ENCODE peak calls at places on chromosome 14, in seven cellular contexts. H is transverse colon, I is iPS DF 6.9, O is psoas muscle, N is suprapubic skin, E is upper lobe of right lung, T is PC-9. R is an unnamed sample.

GRCh38 chr14:90126260-90126659 is 64.5 kb downstream of the KCNK13 start:
- DNase-seq in O (no peak), T (no peak), E (no peak), I (no peak), H (no peak), N (no peak), R (no peak)

GRCh38 chr14:67618617-67619063 is 1.1 kb upstream of the ARG2 start:
- DNase-seq in N (no peak), E (no peak), I (no peak), T (peak; percentile 74), H (no peak), O (no peak), R (no peak)

GRCh38 chr14:104388011-104388521 is 191.5 kb upstream of the C14orf180 start:
- DNase-seq in I (no peak), E (peak; percentile 58), T (no peak), H (no peak), N (peak; percentile 44), O (no peak), R (no peak)

GRCh38 chr14:64213079-64213478 is 81.1 kb downstream of the ESR2 start:
- DNase-seq in E (no peak), H (no peak), N (no peak), T (no peak), I (no peak), O (no peak), R (no peak)

GRCh38 chr14:31070431-31070830 is 44.3 kb upstream of the STRN3 start:
- DNase-seq in H (no peak), N (no peak), T (peak; percentile 48), I (no peak), O (no peak), E (no peak), R (no peak)

GRCh38 chr14:68231832-68232642 is 412.5 kb downstream of the RAD51B start:
- DNase-seq in O (no peak), T (no peak), N (no peak), I (no peak), H (no peak), E (no peak), R (no peak)

GRCh38 chr14:51093371-51094281 is 1.3 kb downstream of the TRIM9 start:
- DNase-seq in I (no peak), O (no peak), N (peak; percentile 67), H (peak; percentile 54), T (no peak), E (no peak), R (peak; percentile 18)

GRCh38 chr14:51442513-51443175 is 202.6 kb downstream of the TMX1 start:
- DNase-seq in O (no peak), N (no peak), E (no peak), H (no peak), I (no peak), T (peak; percentile 90), R (no peak)

GRCh38 chr14:22875003-22875747 is 3.6 kb downstream of the LRP10 start:
- DNase-seq in N (no peak), T (no peak), H (no peak), O (no peak), E (no peak), I (no peak), R (no peak)

GRCh38 chr14:63993992-63994391 is 141.2 kb downstream of the SYNE2 start:
- DNase-seq in I (no peak), H (no peak), N (no peak), O (no peak), T (no peak), E (no peak), R (no peak)

GRCh38 chr14:93044601-93045000 is 71.1 kb downstream of the ITPK1 start:
- DNase-seq in O (no peak), H (no peak), I (no peak), E (peak; percentile 80), N (no peak), T (peak; percentile 67), R (no peak)

DNA sequence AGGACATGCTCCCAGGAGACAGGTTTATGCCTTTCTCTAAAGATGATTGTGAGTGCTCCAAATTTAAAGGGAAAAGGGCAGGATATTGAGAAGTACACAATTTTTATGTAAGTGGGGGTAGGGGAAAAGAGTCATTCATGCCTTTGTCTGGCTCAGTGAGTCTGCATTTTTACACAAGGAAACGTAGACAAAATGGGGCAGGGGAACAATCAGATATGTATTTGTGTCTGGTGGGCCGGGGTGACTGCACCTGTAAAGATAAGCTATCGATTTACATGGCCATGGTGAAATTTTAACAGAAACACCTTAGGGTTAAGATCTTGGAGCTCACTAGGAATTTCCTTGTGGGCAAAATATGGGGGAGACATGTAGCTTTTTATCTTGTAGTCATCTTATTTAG is 123.6 kb downstream of the VRK1 start:
- DNase-seq in E (no peak), O (no peak), N (no peak), H (no peak), T (no peak), I (no peak), R (no peak)
- H3K4me1 ChIP-seq in E (no peaks in the 10 kb centered on the region), O (no peaks in the 10 kb centered on the region), N (no peaks in the 10 kb centered on the region), H (no peaks in the 10 kb centered on the region), T (no peaks in the 10 kb centered on the region), I (peaks cover 4% of the 10 kb centered on the region), R (no peaks in the 10 kb centered on the region)

GRCh38 chr14:24300326-24300980 is 803 bp downstream of the NOP9 start:
- DNase-seq in N (no peak), O (no peak), T (no peak), E (no peak), H (no peak), I (no peak), R (no peak)
- H3K27ac ChIP-seq in N (peak overlapping the region; percentile 88), O (peak overlapping the region; percentile 90), T (peak overlapping the region; percentile 53), E (peak overlapping the region; percentile 89), H (peak overlapping the region; percentile 89), I (no peak overlapping the region), R (peak overlapping the region; percentile 84)

GRCh38 chr14:96090441-96091148 is 51.4 kb downstream of the C14orf132 start:
- DNase-seq in O (peak; percentile 82), H (peak; percentile 34), N (peak; percentile 69), E (no peak), I (no peak), T (no peak), R (no peak)

GRCh38 chr14:96089401-96089800 is 50.2 kb downstream of the C14orf132 start:
- DNase-seq in I (no peak), O (peak; percentile 26), H (no peak), N (peak; percentile 58), T (no peak), E (no peak), R (no peak)

GRCh38 chr14:96091941-96092411 is 52.8 kb downstream of the C14orf132 start:
- DNase-seq in T (no peak), O (no peak), I (no peak), N (peak; percentile 33), E (no peak), H (no peak), R (no peak)

GRCh38 chr14:96092936-96093335 is 53.8 kb downstream of the C14orf132 start:
- DNase-seq in T (peak; percentile 54), N (no peak), E (no peak), H (no peak), O (no peak), I (no peak), R (no peak)

DNA sequence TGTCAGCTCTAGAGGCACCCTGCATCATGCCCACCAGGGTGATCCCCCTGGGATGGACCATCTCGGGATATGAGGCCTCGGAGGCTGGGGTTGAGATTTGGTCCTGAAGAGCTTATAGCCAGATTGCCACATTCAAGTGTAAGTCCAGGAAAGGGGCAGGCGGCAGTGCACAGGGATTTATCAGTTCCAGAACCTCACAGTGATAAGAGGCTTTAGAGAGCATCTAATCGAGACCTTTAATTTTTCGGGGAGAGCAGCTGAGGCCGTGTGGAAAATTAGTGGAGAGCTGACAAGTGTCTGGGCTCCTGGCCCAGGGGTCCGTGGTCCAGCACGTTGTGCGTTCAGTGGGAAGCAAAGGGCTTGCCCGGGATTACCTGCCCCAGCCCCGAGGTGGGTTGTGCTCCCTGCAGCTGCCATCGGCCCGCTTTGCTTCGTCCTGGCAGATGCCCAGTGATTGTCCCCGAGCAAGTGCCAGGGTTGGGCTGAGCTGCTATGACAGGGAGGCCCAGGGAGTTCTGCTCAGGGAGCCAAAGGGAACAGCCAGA is 52.1 kb downstream of the C14orf132 start:
- DNase-seq in H (no peak), N (peak; percentile 57), E (no peak), O (peak; percentile 35), I (no peak), T (no peak), R (no peak)
- H3K4me1 ChIP-seq in H (peaks cover 4% of the 10 kb centered on the region), N (peaks cover 37% of the 10 kb centered on the region), E (no peaks in the 10 kb centered on the region), O (no peaks in the 10 kb centered on the region), I (peaks cover 1% of the 10 kb centered on the region), T (peaks cover 51% of the 10 kb centered on the region), R (peaks cover 6% of the 10 kb centered on the region)

GRCh38 chr14:95480109-95480886 is 36.2 kb downstream of the SYNE3 start:
- DNase-seq in E (no peak), I (no peak), H (peak; percentile 38), N (peak; percentile 89), T (no peak), O (peak; percentile 91), R (no peak)
- H3K27ac ChIP-seq in E (no peak overlapping the region), I (no peak overlapping the region), H (peak overlapping the region; percentile 65), N (peak overlapping the region; percentile 83), T (no peak overlapping the region), O (peak overlapping the region; percentile 9), R (no peak overlapping the region)

DNA sequence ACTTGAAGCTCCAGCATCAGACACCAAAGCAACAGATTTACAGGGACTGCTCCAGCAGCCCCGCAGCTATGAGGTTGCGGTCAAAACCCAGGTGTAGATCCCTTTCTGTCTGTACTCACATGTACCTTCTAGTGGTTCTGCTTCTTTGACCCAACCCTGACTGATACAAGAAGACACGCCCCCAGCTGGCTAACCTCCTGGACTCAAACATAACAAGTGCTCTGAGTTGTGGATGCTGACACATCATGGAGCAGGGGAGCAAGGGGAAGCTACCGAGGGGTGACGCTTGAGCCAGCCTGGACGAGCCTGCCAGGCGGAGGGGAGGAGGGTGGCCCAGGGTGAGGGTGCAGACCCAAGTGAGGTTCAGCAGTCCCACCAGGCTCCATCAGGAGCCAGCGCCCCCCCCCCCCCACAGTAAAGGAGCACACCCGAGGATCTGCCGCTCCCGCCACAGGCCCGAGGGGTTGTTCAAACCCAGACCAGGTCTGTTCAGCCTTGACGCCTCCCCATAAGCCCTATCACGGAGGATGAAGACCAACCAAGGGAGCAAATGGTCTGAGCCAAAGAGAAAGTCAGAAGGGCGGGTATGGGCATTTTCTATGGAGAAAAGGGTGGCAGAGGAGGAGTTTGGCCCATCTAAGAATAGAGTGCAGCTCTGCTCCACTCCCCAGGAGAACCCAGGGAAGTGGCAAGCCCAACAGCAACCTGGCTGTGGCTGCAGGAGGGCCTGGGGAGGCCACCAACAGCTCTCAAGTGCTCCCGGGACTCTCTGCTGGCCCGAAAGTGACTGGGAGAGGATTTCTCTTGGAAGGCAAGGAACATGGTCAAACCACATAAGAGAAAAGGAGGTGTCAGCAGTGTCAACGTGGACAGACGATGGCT is 229.4 kb downstream of the BCL11B start:
- DNase-seq in I (no peak), O (no peak), H (no peak), N (no peak), E (no peak), T (no peak), R (no peak)
- H3K4me1 ChIP-seq in I (no peaks in the 10 kb centered on the region), O (no peaks in the 10 kb centered on the region), H (no peaks in the 10 kb centered on the region), N (peaks cover 13% of the 10 kb centered on the region), E (no peaks in the 10 kb centered on the region), T (no peaks in the 10 kb centered on the region), R (no peaks in the 10 kb centered on the region)

GRCh38 chr14:55121628-55122440 is 7.2 kb upstream of the LGALS3 start:
- DNase-seq in H (no peak), T (peak; percentile 75), I (no peak), O (no peak), E (no peak), N (no peak), R (no peak)
- H3K27ac ChIP-seq in H (peak overlapping the region; percentile 99), T (peak overlapping the region; percentile 76), I (no peak overlapping the region), O (no peak overlapping the region), E (peak overlapping the region; percentile 1), N (peak overlapping the region; percentile 88), R (peak overlapping the region; percentile 55)